ENCODE peak calls at places on chromosome 7, in eight cellular contexts. W, J, A, I, Y, K, U and E are unnamed samples.
A peak's percentile ranks its signal among the peaks of the same experiment; 100 is the strongest.

GRCh38 chr7:47635091-47636090 is 53.5 kb upstream of the TNS3 start:
- DNase-seq in Y (no peak), J (no peak), K (peak; percentile 78), W (no peak), U (no peak), A (peak; percentile 64), I (no peak), E (peak; percentile 80)

GRCh38 chr7:133081119-133081604 is 728 bp downstream of the CHCHD3 start:
- DNase-seq in W (no peak), A (peak; percentile 19), K (no peak), J (no peak), Y (no peak), I (peak; percentile 3), U (no peak), E (no peak)

GRCh38 chr7:2545746-2546425 is 9.4 kb downstream of the BRAT1 start:
- DNase-seq in J (no peak), U (no peak), W (no peak), I (no peak), K (no peak), Y (no peak), A (peak; percentile 2), E (peak; percentile 64)

GRCh38 chr7:127782550-127783266 is 130.7 kb downstream of the SND1 start:
- DNase-seq in W (no peak), J (no peak), I (peak; percentile 54), A (no peak), Y (no peak), K (no peak), U (no peak), E (no peak)

GRCh38 chr7:121831320-121831719 is 41.6 kb upstream of the PTPRZ1 start:
- DNase-seq in U (no peak), A (no peak), K (no peak), Y (no peak), W (no peak), I (no peak), J (no peak), E (no peak)

GRCh38 chr7:136326045-136326610 is 349.0 kb upstream of the MTPN start:
- DNase-seq in A (no peak), U (no peak), I (no peak), Y (no peak), K (no peak), J (no peak), W (no peak), E (no peak)

GRCh38 chr7:32583791-32584190 is 88.5 kb downstream of the AVL9 start:
- DNase-seq in K (no peak), Y (no peak), U (no peak), I (peak; percentile 14), A (no peak), J (no peak), W (no peak), E (no peak)

GRCh38 chr7:67462781-67463191 is 466.2 kb downstream of the TYW1 start:
- DNase-seq in W (no peak), I (no peak), J (no peak), K (no peak), U (no peak), Y (no peak), A (peak; percentile 34), E (peak; percentile 92)

GRCh38 chr7:80063855-80064254 is 70.8 kb upstream of the GNAI1 start:
- DNase-seq in I (no peak), J (no peak), W (no peak), K (no peak), Y (no peak), A (no peak), U (no peak), E (no peak)

GRCh38 chr7:17618652-17618974 is 320.2 kb downstream of the AHR start:
- DNase-seq in A (no peak), W (no peak), J (no peak), K (no peak), Y (no peak), I (no peak), U (no peak), E (no peak)

GRCh38 chr7:47576031-47576908 is 5.6 kb downstream of the TNS3 start:
- DNase-seq in U (no peak), Y (no peak), I (peak; percentile 28), J (no peak), W (no peak), A (peak; percentile 78), K (no peak), E (peak; percentile 93)

GRCh38 chr7:139776486-139777303 is 1.1 kb downstream of the HIPK2 start:
- DNase-seq in K (no peak), Y (no peak), W (peak; percentile 36), A (peak; percentile 36), I (peak; percentile 23), U (peak; percentile 83), J (no peak), E (no peak)

GRCh38 chr7:139777948-139778841 is at the start of gene HIPK2:
- DNase-seq in U (peak; percentile 95), A (peak; percentile 83), W (no peak), J (no peak), Y (no peak), K (peak; percentile 69), I (peak; percentile 61), E (peak; percentile 86)

GRCh38 chr7:139777304-139777890 is 401 bp downstream of the HIPK2 start:
- DNase-seq in J (no peak), K (no peak), A (peak; percentile 48), Y (no peak), I (peak; percentile 20), W (no peak), U (peak; percentile 90), E (peak; percentile 67)

GRCh38 chr7:139774376-139774775 is 3.4 kb downstream of the HIPK2 start:
- DNase-seq in A (no peak), J (peak; percentile 67), U (no peak), Y (no peak), I (no peak), K (no peak), W (no peak), E (no peak)

GRCh38 chr7:139775829-139776266 is 1.9 kb downstream of the HIPK2 start:
- DNase-seq in Y (no peak), I (peak; percentile 77), A (peak; percentile 75), J (peak; percentile 75), K (no peak), W (peak; percentile 44), U (no peak), E (peak; percentile 77)
- TF ChIP-seq POLR2AphosphoS5 in Y (peak; percentile 32), I (no peak), A (peak; percentile 5), J (no peak), K (peak; percentile 16), W (peak; percentile 53), U (no peak), E (peak; percentile 28)

GRCh38 chr7:155003215-155003999 is 483 bp upstream of the PAXIP1 start:
- DNase-seq in U (peak; percentile 96), W (no peak), I (peak; percentile 78), Y (no peak), A (peak; percentile 84), J (no peak), K (peak; percentile 79), E (peak; percentile 90)

GRCh38 chr7:155001756-155002410 is 1.0 kb downstream of the PAXIP1 start:
- DNase-seq in U (no peak), J (no peak), Y (no peak), W (no peak), A (no peak), K (no peak), I (no peak), E (no peak)

GRCh38 chr7:154998481-154998880 is 4.4 kb downstream of the PAXIP1 start:
- DNase-seq in J (no peak), K (no peak), U (no peak), W (no peak), I (no peak), A (no peak), Y (no peak), E (no peak)

GRCh38 chr7:155002411-155003214 is at the start of gene PAXIP1:
- DNase-seq in K (no peak), W (no peak), Y (no peak), A (peak; percentile 49), J (no peak), I (peak; percentile 46), U (peak; percentile 92), E (peak; percentile 67)

DNA sequence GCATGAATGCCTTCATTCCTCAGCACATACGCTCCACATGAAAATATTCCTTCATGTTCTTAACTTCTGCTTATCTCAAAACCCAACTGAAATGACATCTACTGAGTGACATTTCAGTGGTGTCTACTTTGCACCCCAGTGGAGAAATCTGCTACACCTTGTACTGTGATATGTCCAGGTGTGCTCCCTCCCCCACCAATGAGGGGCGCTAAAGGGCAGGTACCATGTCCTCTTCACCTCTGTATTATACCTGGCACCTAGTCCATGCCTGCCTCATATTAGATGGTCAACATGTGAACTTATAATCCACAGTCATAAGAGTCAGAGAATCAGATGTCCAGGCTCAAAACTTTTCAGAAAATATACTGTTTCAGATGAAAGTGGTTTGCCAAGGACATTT is 2.1 kb downstream of the PAXIP1 start:
- DNase-seq in I (no peak), W (no peak), A (peak; percentile 22), U (no peak), K (no peak), J (no peak), Y (no peak), E (no peak)
- TF ChIP-seq CTCF in I (no peak), W (peak; percentile 34), A (peak; percentile 12), U (no peak), K (no peak), J (peak; percentile 60), Y (no peak), E (no peak)

DNA sequence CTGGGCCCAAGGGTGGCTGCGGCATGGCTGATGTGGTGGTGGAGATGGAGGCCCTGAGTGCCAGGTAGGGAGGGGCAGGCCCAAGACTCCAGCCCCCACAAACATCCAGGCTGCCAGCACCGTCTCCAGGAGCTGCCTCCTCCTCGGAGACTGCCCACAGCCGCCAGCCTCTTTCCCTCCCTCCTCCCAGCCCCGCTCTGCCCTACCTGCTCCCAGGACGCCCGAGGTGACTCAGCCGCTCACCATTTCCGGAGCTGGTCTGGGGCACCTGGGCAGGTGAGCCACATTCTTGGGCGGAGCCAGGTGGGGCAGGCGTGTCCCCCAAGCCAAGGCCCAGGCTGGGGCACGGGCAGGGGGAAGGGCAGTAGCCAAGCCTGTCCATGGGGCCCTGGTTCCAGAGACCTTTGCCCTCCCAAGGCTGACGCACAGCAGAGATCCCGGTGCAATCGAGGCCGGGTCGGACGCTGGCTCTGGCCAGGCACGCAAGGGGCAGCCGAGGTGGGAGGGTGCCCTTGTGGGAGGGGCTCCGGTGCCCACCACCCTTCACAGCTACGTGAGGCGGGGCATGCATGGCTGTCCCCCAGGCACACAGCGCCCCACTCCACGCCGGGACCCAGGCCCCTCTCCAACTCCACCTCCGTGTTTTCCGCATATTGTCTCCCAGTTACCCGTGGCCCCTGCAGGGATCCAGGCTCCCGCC is 8.8 kb downstream of the ADAP1 start:
- DNase-seq in A (peak; percentile 96), U (peak; percentile 74), I (no peak), W (no peak), Y (no peak), K (peak; percentile 88), J (no peak), E (peak; percentile 60)
- H3K4me3 ChIP-seq in A (peak overlapping the region; percentile 11), U (no peak overlapping the region), I (no peak overlapping the region), W (no peak overlapping the region), Y (no peak overlapping the region), K (peak overlapping the region; percentile 42), J (no peak overlapping the region), E (no peak overlapping the region)

DNA sequence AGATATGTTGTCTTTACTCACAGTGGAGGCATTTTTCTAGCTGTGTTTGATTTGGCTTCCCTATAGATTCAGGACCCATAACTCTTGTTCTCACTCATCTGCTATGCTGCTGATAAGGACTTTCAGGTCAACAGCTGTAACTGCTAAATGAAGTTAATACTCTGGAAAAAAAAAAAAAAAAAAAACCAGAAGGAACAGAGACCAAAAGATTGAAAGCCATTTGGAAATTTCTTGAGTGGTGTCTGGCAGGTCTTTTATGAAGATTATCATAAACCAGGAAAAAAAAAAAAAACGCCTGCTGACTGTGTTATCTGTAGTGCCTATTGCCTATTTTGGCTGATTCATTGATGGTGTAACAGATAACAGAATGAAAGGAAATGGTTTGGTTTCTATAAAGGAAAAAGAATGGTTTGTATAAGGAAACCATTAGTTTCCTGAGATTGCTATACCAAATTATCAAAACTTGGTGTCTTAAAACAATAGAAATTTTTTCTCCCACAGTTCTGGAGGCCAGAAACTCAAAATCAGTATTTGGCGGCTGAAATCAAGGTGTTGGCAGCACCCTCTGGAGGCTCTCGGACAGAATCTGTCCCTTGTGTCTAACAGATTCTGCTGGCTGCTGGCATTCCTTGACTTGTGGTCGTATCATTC is 60.5 kb upstream of the BET1 start:
- DNase-seq in K (no peak), U (no peak), W (no peak), Y (no peak), I (no peak), J (no peak), A (no peak), E (no peak)
- TF ChIP-seq POLR2AphosphoS5 in K (no peak), U (no peak), W (no peak), Y (no peak), I (no peak), J (no peak), A (no peak), E (no peak)